ENCODE peak calls at places on chromosomes 13 and 19, in eight cellular contexts. S, V, A, D, L, X, P and I are unnamed samples.

GRCh38 chr19:3100747-3101730 is 6.9 kb downstream of the GNA11 start:
- DNase-seq in L (no peak), A (no peak), P (no peak), V (no peak), S (no peak), X (no peak), D (no peak), I (no peak)

GRCh38 chr13:25874907-25875306 is 176.9 kb downstream of the SHISA2 start:
- DNase-seq in S (no peak), V (no peak), D (no peak), X (no peak), P (no peak), A (no peak), L (peak), I (no peak)

GRCh38 chr19:46495789-46496099 is at the start of gene PNMA8B:
- DNase-seq in V (peak), S (peak), L (no peak), A (no peak), X (no peak), D (no peak), P (no peak), I (peak)

GRCh38 chr19:8403098-8403819 is 9.8 kb upstream of the MARCHF2 start:
- DNase-seq in V (no peak), X (no peak), P (no peak), S (no peak), D (no peak), L (no peak), A (no peak), I (no peak)

GRCh38 chr13:96388598-96388997 is 298.7 kb downstream of the HS6ST3 start:
- DNase-seq in X (no peak), A (no peak), S (no peak), P (no peak), D (no peak), L (no peak), V (no peak), I (no peak)

GRCh38 chr19:27794444-27795042 is 1418.4 kb downstream of the UQCRFS1 start:
- DNase-seq in S (no peak), X (no peak), V (no peak), A (no peak), D (no peak), L (peak), P (no peak), I (no peak)

GRCh38 chr19:16627194-16627927 is 643 bp downstream of the MED26 start:
- DNase-seq in S (no peak), L (peak), V (peak), D (no peak), X (peak), A (no peak), P (peak), I (no peak)

GRCh38 chr13:113996912-113997745 is 23.3 kb upstream of the C13orf46 start:
- DNase-seq in V (no peak), L (no peak), S (no peak), X (no peak), A (no peak), P (peak), D (no peak), I (no peak)

GRCh38 chr13:23753523-23753922 is 135.7 kb downstream of the MIPEP start:
- DNase-seq in D (no peak), X (no peak), S (no peak), L (no peak), P (no peak), A (no peak), V (no peak), I (no peak)

GRCh38 chr19:3516675-3517207 is 10.6 kb downstream of the FZR1 start:
- DNase-seq in L (no peak), X (no peak), V (no peak), P (no peak), S (no peak), A (peak), D (no peak), I (no peak)

GRCh38 chr13:90717451-90717936 is 630.0 kb upstream of the MIR17HG start:
- DNase-seq in S (no peak), L (no peak), P (no peak), V (no peak), D (no peak), A (no peak), X (no peak), I (no peak)

GRCh38 chr19:35089554-35089953 is 26.1 kb upstream of the FXYD3 start:
- DNase-seq in S (no peak), V (no peak), A (no peak), L (no peak), P (no peak), D (no peak), X (no peak), I (no peak)

GRCh38 chr13:32829676-32830091 is 186.5 kb upstream of the KL start:
- DNase-seq in S (no peak), L (no peak), X (peak), V (no peak), P (no peak), D (no peak), A (no peak), I (no peak)

GRCh38 chr19:4971424-4971793 is 2.5 kb downstream of the KDM4B start:
- DNase-seq in D (no peak), X (no peak), P (peak), S (peak), A (no peak), L (no peak), V (peak), I (no peak)

GRCh38 chr13:45473627-45474026 is 8.9 kb downstream of the COG3 start:
- DNase-seq in P (no peak), X (no peak), D (no peak), S (no peak), A (no peak), L (peak), V (no peak), I (no peak)

GRCh38 chr19:51724543-51724942 is 752 bp upstream of the HAS1 start:
- DNase-seq in V (peak), L (no peak), D (no peak), P (peak), S (no peak), A (no peak), X (no peak), I (no peak)

GRCh38 chr13:20974981-20975585 is 72.5 kb upstream of the XPO4 start:
- DNase-seq in L (peak), P (no peak), V (no peak), D (no peak), S (no peak), A (no peak), X (no peak), I (no peak)

GRCh38 chr13:109647699-109648098 is 138.7 kb downstream of the IRS2 start:
- DNase-seq in P (no peak), S (no peak), L (no peak), A (no peak), X (no peak), D (no peak), V (no peak), I (no peak)

GRCh38 chr19:46574533-46574932 is 26.6 kb upstream of the CALM3 start:
- DNase-seq in V (no peak), X (no peak), S (no peak), D (no peak), P (no peak), L (no peak), A (no peak), I (no peak)

GRCh38 chr19:11373166-11373884 is 1.1 kb upstream of the SWSAP1 start:
- DNase-seq in S (no peak), L (peak), V (no peak), D (no peak), X (no peak), P (no peak), A (no peak), I (no peak)

GRCh38 chr19:55208880-55209429 is 346 bp downstream of the PTPRH start:
- DNase-seq in V (no peak), L (peak), A (no peak), P (no peak), S (no peak), X (no peak), D (no peak), I (no peak)

GRCh38 chr19:55210120-55210493 is 806 bp upstream of the PTPRH start:
- DNase-seq in X (peak), S (no peak), L (no peak), D (peak), P (no peak), A (no peak), V (no peak), I (no peak)

GRCh38 chr19:55209430-55210119 is at the start of gene PTPRH:
- DNase-seq in X (peak), L (no peak), S (no peak), P (no peak), D (no peak), A (no peak), V (no peak), I (no peak)

GRCh38 chr19:55212447-55212846 is 3.1 kb upstream of the PTPRH start:
- DNase-seq in V (no peak), A (peak), X (peak), D (no peak), S (no peak), L (peak), P (no peak), I (no peak)

DNA sequence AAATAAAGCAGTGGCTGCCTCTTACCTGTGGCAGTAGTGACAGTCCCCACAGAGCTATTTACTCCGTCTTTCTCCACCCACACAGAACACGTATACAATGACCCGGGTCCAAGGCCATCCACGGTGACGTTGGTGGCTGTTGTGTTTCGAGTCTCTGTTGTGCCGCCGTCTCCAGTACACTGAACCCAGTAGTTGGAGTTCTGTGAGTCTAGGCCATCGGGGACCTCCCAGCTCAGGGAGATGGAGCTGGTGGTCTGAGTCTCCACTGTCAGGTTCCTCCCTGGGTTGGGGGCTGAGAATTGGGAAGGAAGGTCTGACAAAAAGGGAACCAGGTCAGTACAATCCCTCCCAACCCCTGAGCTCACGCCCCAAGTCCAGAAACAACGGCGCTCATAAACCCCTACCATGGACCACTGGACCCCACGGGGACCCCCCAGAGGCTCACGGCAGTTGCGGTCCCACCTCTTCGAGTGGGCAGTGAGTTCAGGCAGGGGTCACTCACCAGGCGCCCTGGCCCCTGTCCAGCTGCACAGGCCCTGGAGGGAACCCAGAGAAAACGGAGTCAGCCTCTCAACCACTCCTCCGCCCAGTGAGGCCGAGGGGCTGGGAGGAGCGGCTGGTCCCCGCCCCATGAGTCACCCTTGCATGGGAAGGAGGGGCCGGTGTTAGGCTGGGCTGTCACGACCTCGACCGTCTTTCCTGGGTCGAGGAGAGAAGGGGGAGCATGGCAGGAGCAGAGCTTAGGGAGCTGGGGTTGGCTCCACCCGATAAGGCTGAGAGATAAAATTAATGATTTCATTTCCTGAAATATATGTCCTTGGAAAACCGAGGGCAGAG is 2.4 kb downstream of the PTPRH start:
- DNase-seq in S (peak), A (no peak), X (peak), L (peak), V (peak), D (peak), P (peak), I (peak)
- TF ChIP-seq POLR2A in S (no peak), A (no peak), X (no peak), L (no peak), V (peak), D (peak), P (no peak), I (no peak)

GRCh38 chr19:58218899-58219298 is 9.8 kb upstream of the ZNF544 start:
- DNase-seq in S (no peak), D (no peak), P (no peak), X (no peak), V (no peak), L (peak), A (no peak), I (no peak)
- TF ChIP-seq CTCF in S (no peak), D (no peak), P (no peak), X (no peak), V (no peak), L (no peak), A (no peak), I (peak)

GRCh38 chr19:40570313-40571004 is 6.2 kb upstream of the SHKBP1 start:
- DNase-seq in A (peak), X (peak), P (peak), L (peak), S (peak), D (peak), V (peak), I (peak)
- TF ChIP-seq POLR2A in A (peak), X (peak), P (no peak), L (no peak), S (no peak), D (peak), V (no peak), I (no peak)

DNA sequence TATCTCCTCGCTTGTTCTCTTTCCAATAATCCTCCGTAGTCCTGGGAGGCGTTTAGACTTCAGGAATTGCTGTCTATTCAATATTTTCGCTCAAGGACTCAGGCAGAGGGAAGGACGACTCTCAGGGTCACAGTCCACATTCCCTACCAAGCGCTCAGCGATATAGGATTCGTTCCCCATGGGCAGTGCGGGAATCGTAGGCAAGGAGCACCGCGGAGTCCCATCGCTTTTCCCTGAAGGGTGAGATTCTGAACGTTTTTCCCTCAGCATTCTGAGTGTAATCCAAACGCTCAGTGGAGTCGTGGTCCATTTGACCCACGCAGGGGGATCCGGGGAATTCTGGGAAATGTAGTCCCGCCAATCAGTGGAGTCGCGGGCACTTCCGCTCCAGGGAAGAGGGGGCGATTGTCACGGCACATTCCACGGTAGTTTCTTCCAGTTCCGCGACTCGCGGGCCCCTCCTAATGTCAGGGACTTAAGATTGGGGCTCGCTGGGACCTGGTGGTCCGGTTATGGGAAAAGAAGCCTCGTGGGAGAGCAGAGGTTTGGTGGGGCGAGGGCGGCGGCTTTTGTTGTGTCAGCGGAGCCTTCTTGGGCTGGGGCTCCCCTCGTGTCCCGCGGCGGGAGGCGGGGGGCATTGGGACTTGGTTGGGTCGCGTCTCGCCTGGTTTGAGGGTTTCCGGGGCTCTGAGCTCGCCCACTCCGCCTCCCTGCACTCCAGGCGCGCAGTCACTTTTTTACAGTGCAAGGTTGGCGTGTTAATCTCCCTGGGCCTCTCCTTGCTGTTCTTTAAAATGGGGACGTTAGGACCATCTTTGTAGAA is at the start of gene ZNF234:
- DNase-seq in A (peak), V (peak), X (peak), P (peak), S (peak), D (peak), L (peak), I (peak)
- TF ChIP-seq CTCF in A (peak), V (no peak), X (no peak), P (no peak), S (no peak), D (no peak), L (no peak), I (no peak)

DNA sequence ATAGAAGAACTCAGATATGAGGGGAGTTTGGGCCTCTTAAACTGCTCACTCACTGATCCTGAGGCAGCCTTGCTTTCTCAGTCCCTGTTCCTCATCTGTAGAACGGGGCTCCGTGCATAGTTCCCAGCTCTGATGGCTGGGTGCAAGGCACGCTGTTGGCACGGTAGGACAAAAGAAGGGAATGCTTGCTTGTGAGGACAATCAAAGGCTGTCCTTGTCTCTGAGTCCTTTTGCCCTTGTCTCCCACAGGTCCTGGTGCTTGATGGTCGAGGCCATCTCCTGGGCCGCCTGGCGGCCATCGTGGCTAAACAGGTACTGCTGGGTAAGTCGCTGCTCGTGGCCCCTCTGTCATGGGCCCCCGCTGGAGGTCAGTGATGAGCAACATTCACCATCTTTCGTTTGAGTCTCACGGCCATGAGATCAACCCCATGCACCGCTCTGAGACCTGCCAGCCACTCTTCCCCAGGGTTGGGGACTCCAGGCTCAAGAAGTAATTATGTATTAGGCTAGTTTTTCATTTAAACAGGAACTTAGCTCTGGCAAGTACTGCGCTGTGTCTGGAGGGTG is 2.3 kb downstream of the RPL13A start:
- DNase-seq in A (no peak), P (no peak), V (no peak), S (no peak), L (no peak), X (no peak), D (no peak), I (no peak)
- TF ChIP-seq POLR2A in A (peak), P (no peak), V (no peak), S (no peak), L (no peak), X (no peak), D (no peak), I (no peak)

GRCh38 chr13:110682746-110683145 is 23.2 kb downstream of the CARS2 start:
- DNase-seq in X (no peak), V (no peak), L (no peak), S (no peak), P (no peak), A (no peak), D (no peak), I (no peak)

GRCh38 chr13:110683203-110683883 is 22.6 kb downstream of the CARS2 start:
- DNase-seq in X (no peak), A (no peak), D (no peak), S (no peak), P (no peak), L (no peak), V (no peak), I (no peak)

GRCh38 chr13:110681868-110682550 is 23.9 kb downstream of the CARS2 start:
- DNase-seq in A (no peak), S (no peak), X (no peak), D (no peak), P (no peak), V (no peak), L (no peak), I (no peak)

GRCh38 chr13:110677731-110678545 is 28.0 kb downstream of the CARS2 start:
- DNase-seq in L (no peak), A (no peak), D (no peak), S (no peak), X (no peak), P (no peak), V (no peak), I (no peak)

GRCh38 chr13:110680852-110681251 is 25.1 kb downstream of the CARS2 start:
- DNase-seq in P (no peak), V (no peak), L (peak), S (no peak), A (no peak), D (no peak), X (peak), I (no peak)
- TF ChIP-seq CTCF in P (no peak), V (peak), L (peak), S (no peak), A (peak), D (no peak), X (peak), I (peak)

GRCh38 chr19:45478454-45479238 is 10.8 kb downstream of the FOSB start:
- DNase-seq in S (peak), A (peak), L (peak), D (peak), V (peak), X (peak), P (peak), I (peak)
- TF ChIP-seq POLR2A in S (no peak), A (peak), L (no peak), D (no peak), V (peak), X (no peak), P (no peak), I (no peak)